ENCODE peak calls at places on chromosome 4, in eight cellular contexts. One of them, this sample, is unnamed.

GRCh38 chr4:181939199-181939945 is 303.8 kb upstream of the TENM3 start:
- DNase-seq in kidney epithelial cell: no peak
- DNase-seq in GM23248: peak
- DNase-seq in body of pancreas: no peak
- DNase-seq in astrocyte of the spinal cord: peak
- DNase-seq in fibroblast of pulmonary artery: peak
- DNase-seq in psoas muscle: no peak
- DNase-seq in cardiac fibroblast: peak
- DNase-seq in this sample: no peak

GRCh38 chr4:165826166-165826565 is 46.9 kb upstream of the TLL1 start:
- DNase-seq in kidney epithelial cell: no peak
- DNase-seq in GM23248: no peak
- DNase-seq in astrocyte of the spinal cord: no peak
- DNase-seq in fibroblast of pulmonary artery: no peak
- DNase-seq in cardiac fibroblast: no peak
- DNase-seq in body of pancreas: no peak
- DNase-seq in psoas muscle: no peak
- DNase-seq in this sample: no peak

GRCh38 chr4:152501846-152502536 is 33.9 kb downstream of the FBXW7 start:
- DNase-seq in fibroblast of pulmonary artery: peak
- DNase-seq in astrocyte of the spinal cord: no peak
- DNase-seq in GM23248: peak
- DNase-seq in cardiac fibroblast: no peak
- DNase-seq in kidney epithelial cell: no peak
- DNase-seq in psoas muscle: no peak
- DNase-seq in body of pancreas: no peak
- DNase-seq in this sample: no peak

GRCh38 chr4:21470531-21470930 is 478.0 kb downstream of the KCNIP4 start:
- DNase-seq in GM23248: peak
- DNase-seq in kidney epithelial cell: peak
- DNase-seq in astrocyte of the spinal cord: peak
- DNase-seq in cardiac fibroblast: peak
- DNase-seq in psoas muscle: no peak
- DNase-seq in fibroblast of pulmonary artery: peak
- DNase-seq in body of pancreas: no peak
- DNase-seq in this sample: no peak

GRCh38 chr4:154465085-154465484 is 26.5 kb downstream of the DCHS2 start:
- DNase-seq in fibroblast of pulmonary artery: no peak
- DNase-seq in body of pancreas: no peak
- DNase-seq in cardiac fibroblast: no peak
- DNase-seq in psoas muscle: no peak
- DNase-seq in kidney epithelial cell: no peak
- DNase-seq in astrocyte of the spinal cord: no peak
- DNase-seq in GM23248: peak
- DNase-seq in this sample: no peak

GRCh38 chr4:55214172-55214571 is 88.8 kb upstream of the KDR start:
- DNase-seq in psoas muscle: no peak
- DNase-seq in GM23248: no peak
- DNase-seq in astrocyte of the spinal cord: no peak
- DNase-seq in body of pancreas: no peak
- DNase-seq in kidney epithelial cell: no peak
- DNase-seq in cardiac fibroblast: peak
- DNase-seq in fibroblast of pulmonary artery: peak
- DNase-seq in this sample: no peak

GRCh38 chr4:13178621-13179020 is 305.5 kb downstream of the RAB28 start:
- DNase-seq in fibroblast of pulmonary artery: no peak
- DNase-seq in body of pancreas: no peak
- DNase-seq in cardiac fibroblast: no peak
- DNase-seq in psoas muscle: no peak
- DNase-seq in astrocyte of the spinal cord: no peak
- DNase-seq in kidney epithelial cell: no peak
- DNase-seq in GM23248: no peak
- DNase-seq in this sample: no peak

GRCh38 chr4:75555294-75556164 is at the start of gene ODAPH:
- DNase-seq in fibroblast of pulmonary artery: no peak
- DNase-seq in astrocyte of the spinal cord: peak
- DNase-seq in psoas muscle: no peak
- DNase-seq in body of pancreas: no peak
- DNase-seq in GM23248: peak
- DNase-seq in cardiac fibroblast: no peak
- DNase-seq in kidney epithelial cell: peak
- DNase-seq in this sample: no peak

GRCh38 chr4:182192511-182193181 is 50.6 kb upstream of the TENM3 start:
- DNase-seq in fibroblast of pulmonary artery: peak
- DNase-seq in body of pancreas: no peak
- DNase-seq in astrocyte of the spinal cord: peak
- DNase-seq in cardiac fibroblast: peak
- DNase-seq in psoas muscle: no peak
- DNase-seq in GM23248: no peak
- DNase-seq in kidney epithelial cell: no peak
- DNase-seq in this sample: no peak

DNA sequence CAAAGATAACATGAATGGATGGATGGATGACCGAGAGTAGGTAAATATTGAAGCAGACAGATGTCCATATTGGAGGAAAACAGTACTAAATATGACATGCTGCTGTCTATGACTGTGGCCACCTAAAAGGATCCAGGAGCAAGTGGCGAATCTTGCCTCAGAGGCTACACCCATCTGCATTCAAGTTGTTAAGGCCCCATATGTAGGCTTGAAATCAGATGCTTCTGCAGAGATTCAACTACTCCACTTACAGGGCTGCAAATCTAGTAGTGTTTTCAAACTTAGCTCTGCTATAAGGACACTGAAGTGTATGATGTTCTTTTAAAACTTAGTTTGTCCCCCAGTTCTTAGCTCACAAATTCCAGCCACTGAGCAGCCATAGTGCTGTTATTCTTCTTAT is 28.9 kb downstream of the SEPSECS start:
- DNase-seq in cardiac fibroblast: no peak
- DNase-seq in fibroblast of pulmonary artery: no peak
- DNase-seq in astrocyte of the spinal cord: no peak
- DNase-seq in psoas muscle: no peak
- DNase-seq in body of pancreas: no peak
- DNase-seq in GM23248: no peak
- DNase-seq in kidney epithelial cell: no peak
- DNase-seq in this sample: no peak
- H3K4me3 ChIP-seq in cardiac fibroblast: no peak
- H3K4me3 ChIP-seq in fibroblast of pulmonary artery: no peak
- H3K4me3 ChIP-seq in astrocyte of the spinal cord: no peak
- H3K4me3 ChIP-seq in psoas muscle: no peak
- H3K4me3 ChIP-seq in body of pancreas: no peak
- H3K4me3 ChIP-seq in GM23248: no peak
- H3K4me3 ChIP-seq in kidney epithelial cell: no peak
- H3K4me3 ChIP-seq in this sample: no peak

DNA sequence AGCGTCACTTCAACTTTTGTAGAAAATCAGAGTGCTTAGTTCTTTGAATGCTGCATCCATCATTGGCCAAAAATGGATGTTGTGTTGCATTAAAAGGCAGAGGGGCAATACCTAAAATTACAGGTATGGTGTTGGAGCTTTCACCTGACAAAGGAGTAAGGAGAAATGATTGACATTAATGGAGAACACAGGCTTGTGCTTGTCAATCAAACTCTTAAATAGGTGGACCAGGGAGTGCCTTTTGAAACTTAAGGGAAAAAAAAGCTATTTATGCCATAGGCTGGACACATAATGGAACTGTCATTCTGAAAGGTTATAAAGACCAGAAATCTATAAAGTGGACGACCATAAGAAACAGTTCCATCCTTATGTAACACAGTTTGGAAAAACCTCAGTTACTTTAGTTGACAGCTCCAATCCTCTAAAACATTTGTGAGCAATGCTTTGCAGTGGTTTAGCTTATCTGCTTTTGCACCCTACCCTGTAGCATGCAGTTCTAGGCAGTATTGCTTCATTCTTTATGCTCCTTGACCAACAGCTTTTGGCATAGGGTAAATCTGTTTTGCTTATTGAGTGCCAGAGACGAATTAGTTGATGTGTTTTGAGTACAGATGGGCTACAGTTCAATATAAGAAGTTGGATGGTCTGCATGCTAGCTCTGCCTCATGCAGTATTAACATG is 2.4 kb downstream of the HADH start:
- DNase-seq in GM23248: peak
- DNase-seq in psoas muscle: no peak
- DNase-seq in fibroblast of pulmonary artery: peak
- DNase-seq in astrocyte of the spinal cord: no peak
- DNase-seq in kidney epithelial cell: no peak
- DNase-seq in body of pancreas: no peak
- DNase-seq in cardiac fibroblast: peak
- DNase-seq in this sample: no peak
- H3K4me3 ChIP-seq in GM23248: no peak
- H3K4me3 ChIP-seq in psoas muscle: peak
- H3K4me3 ChIP-seq in fibroblast of pulmonary artery: no peak
- H3K4me3 ChIP-seq in astrocyte of the spinal cord: no peak
- H3K4me3 ChIP-seq in kidney epithelial cell: no peak
- H3K4me3 ChIP-seq in body of pancreas: no peak
- H3K4me3 ChIP-seq in cardiac fibroblast: no peak
- H3K4me3 ChIP-seq in this sample: peak

GRCh38 chr4:73668806-73669205 is 48.6 kb upstream of the RASSF6 start:
- DNase-seq in psoas muscle: no peak
- DNase-seq in GM23248: peak
- DNase-seq in cardiac fibroblast: peak
- DNase-seq in astrocyte of the spinal cord: peak
- DNase-seq in body of pancreas: no peak
- DNase-seq in fibroblast of pulmonary artery: peak
- DNase-seq in kidney epithelial cell: no peak
- DNase-seq in this sample: no peak

GRCh38 chr4:73673286-73673685 is 53.0 kb upstream of the RASSF6 start:
- DNase-seq in astrocyte of the spinal cord: no peak
- DNase-seq in GM23248: no peak
- DNase-seq in fibroblast of pulmonary artery: no peak
- DNase-seq in body of pancreas: peak
- DNase-seq in kidney epithelial cell: no peak
- DNase-seq in cardiac fibroblast: peak
- DNase-seq in psoas muscle: no peak
- DNase-seq in this sample: no peak

GRCh38 chr4:73664470-73664869 is 44.2 kb upstream of the RASSF6 start:
- DNase-seq in astrocyte of the spinal cord: no peak
- DNase-seq in psoas muscle: no peak
- DNase-seq in kidney epithelial cell: no peak
- DNase-seq in cardiac fibroblast: peak
- DNase-seq in fibroblast of pulmonary artery: no peak
- DNase-seq in body of pancreas: no peak
- DNase-seq in GM23248: no peak
- DNase-seq in this sample: no peak

GRCh38 chr4:73674451-73674919 is 54.2 kb upstream of the RASSF6 start:
- DNase-seq in cardiac fibroblast: peak
- DNase-seq in fibroblast of pulmonary artery: no peak
- DNase-seq in astrocyte of the spinal cord: no peak
- DNase-seq in GM23248: peak
- DNase-seq in kidney epithelial cell: no peak
- DNase-seq in body of pancreas: no peak
- DNase-seq in psoas muscle: peak
- DNase-seq in this sample: no peak

GRCh38 chr4:73669410-73670183 is 49.4 kb upstream of the RASSF6 start:
- DNase-seq in body of pancreas: no peak
- DNase-seq in fibroblast of pulmonary artery: peak
- DNase-seq in psoas muscle: no peak
- DNase-seq in kidney epithelial cell: no peak
- DNase-seq in cardiac fibroblast: peak
- DNase-seq in astrocyte of the spinal cord: no peak
- DNase-seq in GM23248: no peak
- DNase-seq in this sample: no peak
- H3K4me3 ChIP-seq in body of pancreas: no peak
- H3K4me3 ChIP-seq in fibroblast of pulmonary artery: no peak
- H3K4me3 ChIP-seq in psoas muscle: no peak
- H3K4me3 ChIP-seq in kidney epithelial cell: no peak
- H3K4me3 ChIP-seq in cardiac fibroblast: no peak
- H3K4me3 ChIP-seq in astrocyte of the spinal cord: no peak
- H3K4me3 ChIP-seq in GM23248: peak
- H3K4me3 ChIP-seq in this sample: peak

DNA sequence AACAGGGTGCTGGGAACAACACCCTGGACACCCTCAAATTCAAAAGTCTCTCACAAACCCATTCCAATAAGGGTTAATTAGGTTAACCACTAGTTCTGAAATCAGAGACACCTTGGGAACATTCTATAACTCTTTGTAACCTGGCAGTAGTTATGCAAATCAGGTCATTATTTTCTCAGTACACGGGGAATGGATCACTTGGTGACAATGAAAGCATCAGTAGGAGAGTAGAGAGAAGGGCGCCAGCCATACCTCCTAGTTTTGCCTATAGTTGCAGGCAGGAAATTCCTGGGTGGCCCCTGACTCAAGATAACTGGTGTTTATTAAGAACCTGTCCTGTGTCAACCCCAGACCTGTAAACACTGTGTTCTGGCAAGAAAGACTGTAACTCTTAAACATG is 2.5 kb downstream of the CCDC110 start:
- DNase-seq in psoas muscle: no peak
- DNase-seq in body of pancreas: no peak
- DNase-seq in GM23248: no peak
- DNase-seq in cardiac fibroblast: no peak
- DNase-seq in fibroblast of pulmonary artery: no peak
- DNase-seq in astrocyte of the spinal cord: no peak
- DNase-seq in kidney epithelial cell: no peak
- DNase-seq in this sample: no peak
- H3K4me3 ChIP-seq in psoas muscle: no peak
- H3K4me3 ChIP-seq in body of pancreas: no peak
- H3K4me3 ChIP-seq in GM23248: no peak
- H3K4me3 ChIP-seq in cardiac fibroblast: no peak
- H3K4me3 ChIP-seq in fibroblast of pulmonary artery: no peak
- H3K4me3 ChIP-seq in astrocyte of the spinal cord: no peak
- H3K4me3 ChIP-seq in kidney epithelial cell: no peak
- H3K4me3 ChIP-seq in this sample: no peak

DNA sequence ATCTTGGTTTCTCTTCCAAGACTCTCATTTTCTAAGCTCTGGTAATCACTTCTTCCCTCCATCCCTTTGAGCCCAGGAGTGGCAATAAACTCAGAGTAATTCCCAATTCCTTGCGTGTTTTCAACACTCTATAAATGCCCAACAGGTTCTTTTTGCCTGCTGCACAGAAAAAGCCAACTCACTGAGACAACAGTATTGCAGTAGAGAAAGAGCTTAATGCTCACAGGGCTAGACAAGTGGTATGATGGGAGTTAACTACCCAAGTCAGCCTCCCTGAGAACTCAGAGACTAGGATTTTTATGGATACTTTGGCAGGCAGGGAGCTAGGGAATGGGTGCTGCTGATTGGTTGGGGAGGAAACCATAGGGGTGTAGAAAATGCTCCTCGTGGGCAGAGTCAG is 103.4 kb downstream of the MTNR1A start:
- DNase-seq in astrocyte of the spinal cord: no peak
- DNase-seq in GM23248: no peak
- DNase-seq in cardiac fibroblast: no peak
- DNase-seq in fibroblast of pulmonary artery: no peak
- DNase-seq in body of pancreas: no peak
- DNase-seq in psoas muscle: no peak
- DNase-seq in kidney epithelial cell: no peak
- DNase-seq in this sample: no peak
- H3K4me3 ChIP-seq in astrocyte of the spinal cord: no peak
- H3K4me3 ChIP-seq in GM23248: no peak
- H3K4me3 ChIP-seq in cardiac fibroblast: no peak
- H3K4me3 ChIP-seq in fibroblast of pulmonary artery: no peak
- H3K4me3 ChIP-seq in body of pancreas: no peak
- H3K4me3 ChIP-seq in psoas muscle: no peak
- H3K4me3 ChIP-seq in kidney epithelial cell: no peak
- H3K4me3 ChIP-seq in this sample: no peak

GRCh38 chr4:163611784-163612445 is 117.4 kb downstream of the TMA16 start:
- DNase-seq in astrocyte of the spinal cord: no peak
- DNase-seq in psoas muscle: no peak
- DNase-seq in body of pancreas: no peak
- DNase-seq in kidney epithelial cell: no peak
- DNase-seq in GM23248: no peak
- DNase-seq in fibroblast of pulmonary artery: no peak
- DNase-seq in cardiac fibroblast: no peak
- DNase-seq in this sample: no peak
- H3K4me3 ChIP-seq in astrocyte of the spinal cord: no peak
- H3K4me3 ChIP-seq in psoas muscle: peak
- H3K4me3 ChIP-seq in body of pancreas: no peak
- H3K4me3 ChIP-seq in kidney epithelial cell: no peak
- H3K4me3 ChIP-seq in GM23248: no peak
- H3K4me3 ChIP-seq in fibroblast of pulmonary artery: no peak
- H3K4me3 ChIP-seq in cardiac fibroblast: no peak
- H3K4me3 ChIP-seq in this sample: peak

GRCh38 chr4:173218411-173219125 is 50.0 kb downstream of the GALNT7 start:
- DNase-seq in kidney epithelial cell: no peak
- DNase-seq in cardiac fibroblast: no peak
- DNase-seq in body of pancreas: no peak
- DNase-seq in fibroblast of pulmonary artery: peak
- DNase-seq in GM23248: peak
- DNase-seq in psoas muscle: no peak
- DNase-seq in astrocyte of the spinal cord: peak
- DNase-seq in this sample: no peak
- H3K4me3 ChIP-seq in kidney epithelial cell: no peak
- H3K4me3 ChIP-seq in cardiac fibroblast: no peak
- H3K4me3 ChIP-seq in body of pancreas: no peak
- H3K4me3 ChIP-seq in fibroblast of pulmonary artery: no peak
- H3K4me3 ChIP-seq in GM23248: no peak
- H3K4me3 ChIP-seq in psoas muscle: no peak
- H3K4me3 ChIP-seq in astrocyte of the spinal cord: no peak
- H3K4me3 ChIP-seq in this sample: no peak

This sample was measured in coronary artery.